ENCODE peak calls at places on chromosomes 11 and 22, in nine cellular contexts. One of them, this sample, is unnamed.

GRCh38 chr11:17773674-17774073 is 39.1 kb downstream of the KCNC1 start:
- DNase-seq in heart left ventricle: no peak
- DNase-seq in uterus: no peak
- DNase-seq in stimulated activated CD4-positive, alpha-beta T cell treated with anti-CD3 and anti-CD28 coated beads, Interleukin-15, amount 100 ng/mL, for 48 hours: no peak
- DNase-seq in erythroblast: no peak
- DNase-seq in pons: no peak
- DNase-seq in SHP77: no peak
- DNase-seq in CD4-positive, alpha-beta T cell: no peak
- DNase-seq in tibial nerve: no peak
- DNase-seq in this sample: no peak

GRCh38 chr11:66291706-66292542 is at the start of gene TMEM151A:
- DNase-seq in SHP77: peak
- DNase-seq in erythroblast: no peak
- DNase-seq in pons: no peak
- DNase-seq in uterus: no peak
- DNase-seq in CD4-positive, alpha-beta T cell: no peak
- DNase-seq in heart left ventricle: no peak
- DNase-seq in stimulated activated CD4-positive, alpha-beta T cell treated with anti-CD3 and anti-CD28 coated beads, Interleukin-15, amount 100 ng/mL, for 48 hours: no peak
- DNase-seq in tibial nerve: no peak
- DNase-seq in this sample: peak

GRCh38 chr11:69357458-69358397 is 63.8 kb downstream of the MYEOV start:
- DNase-seq in heart left ventricle: no peak
- DNase-seq in stimulated activated CD4-positive, alpha-beta T cell treated with anti-CD3 and anti-CD28 coated beads, Interleukin-15, amount 100 ng/mL, for 48 hours: no peak
- DNase-seq in SHP77: no peak
- DNase-seq in pons: no peak
- DNase-seq in erythroblast: no peak
- DNase-seq in CD4-positive, alpha-beta T cell: no peak
- DNase-seq in uterus: no peak
- DNase-seq in tibial nerve: no peak
- DNase-seq in this sample: no peak

GRCh38 chr11:122807731-122808485 is 30.4 kb upstream of the CRTAM start:
- DNase-seq in heart left ventricle: no peak
- DNase-seq in uterus: no peak
- DNase-seq in SHP77: no peak
- DNase-seq in erythroblast: no peak
- DNase-seq in tibial nerve: no peak
- DNase-seq in CD4-positive, alpha-beta T cell: no peak
- DNase-seq in pons: no peak
- DNase-seq in stimulated activated CD4-positive, alpha-beta T cell treated with anti-CD3 and anti-CD28 coated beads, Interleukin-15, amount 100 ng/mL, for 48 hours: no peak
- DNase-seq in this sample: no peak

GRCh38 chr11:95132956-95133355 is 43.3 kb downstream of the ENDOD1 start:
- DNase-seq in heart left ventricle: no peak
- DNase-seq in CD4-positive, alpha-beta T cell: no peak
- DNase-seq in tibial nerve: no peak
- DNase-seq in uterus: no peak
- DNase-seq in SHP77: no peak
- DNase-seq in erythroblast: no peak
- DNase-seq in pons: no peak
- DNase-seq in stimulated activated CD4-positive, alpha-beta T cell treated with anti-CD3 and anti-CD28 coated beads, Interleukin-15, amount 100 ng/mL, for 48 hours: no peak
- DNase-seq in this sample: no peak

GRCh38 chr11:44286268-44286880 is 23.6 kb downstream of the ALX4 start:
- DNase-seq in erythroblast: peak
- DNase-seq in SHP77: peak
- DNase-seq in heart left ventricle: peak
- DNase-seq in stimulated activated CD4-positive, alpha-beta T cell treated with anti-CD3 and anti-CD28 coated beads, Interleukin-15, amount 100 ng/mL, for 48 hours: peak
- DNase-seq in uterus: peak
- DNase-seq in CD4-positive, alpha-beta T cell: peak
- DNase-seq in tibial nerve: no peak
- DNase-seq in pons: peak
- DNase-seq in this sample: peak

GRCh38 chr11:11944444-11944843 is 64.0 kb downstream of the DKK3 start:
- DNase-seq in pons: no peak
- DNase-seq in stimulated activated CD4-positive, alpha-beta T cell treated with anti-CD3 and anti-CD28 coated beads, Interleukin-15, amount 100 ng/mL, for 48 hours: no peak
- DNase-seq in tibial nerve: no peak
- DNase-seq in uterus: no peak
- DNase-seq in SHP77: no peak
- DNase-seq in erythroblast: no peak
- DNase-seq in CD4-positive, alpha-beta T cell: no peak
- DNase-seq in heart left ventricle: no peak
- DNase-seq in this sample: no peak

GRCh38 chr11:1831338-1832180 is 3.2 kb upstream of the SYT8 start:
- DNase-seq in erythroblast: no peak
- DNase-seq in heart left ventricle: no peak
- DNase-seq in SHP77: no peak
- DNase-seq in pons: no peak
- DNase-seq in stimulated activated CD4-positive, alpha-beta T cell treated with anti-CD3 and anti-CD28 coated beads, Interleukin-15, amount 100 ng/mL, for 48 hours: no peak
- DNase-seq in tibial nerve: no peak
- DNase-seq in uterus: no peak
- DNase-seq in CD4-positive, alpha-beta T cell: no peak
- DNase-seq in this sample: no peak

GRCh38 chr22:47055461-47055860 is 293.0 kb downstream of the TBC1D22A start:
- DNase-seq in stimulated activated CD4-positive, alpha-beta T cell treated with anti-CD3 and anti-CD28 coated beads, Interleukin-15, amount 100 ng/mL, for 48 hours: no peak
- DNase-seq in heart left ventricle: no peak
- DNase-seq in tibial nerve: no peak
- DNase-seq in CD4-positive, alpha-beta T cell: no peak
- DNase-seq in uterus: no peak
- DNase-seq in erythroblast: no peak
- DNase-seq in pons: no peak
- DNase-seq in SHP77: no peak
- DNase-seq in this sample: no peak

GRCh38 chr11:1890856-1891830 is 552 bp downstream of the PRR33 start:
- DNase-seq in uterus: no peak
- DNase-seq in pons: no peak
- DNase-seq in tibial nerve: no peak
- DNase-seq in CD4-positive, alpha-beta T cell: no peak
- DNase-seq in SHP77: no peak
- DNase-seq in erythroblast: no peak
- DNase-seq in stimulated activated CD4-positive, alpha-beta T cell treated with anti-CD3 and anti-CD28 coated beads, Interleukin-15, amount 100 ng/mL, for 48 hours: no peak
- DNase-seq in heart left ventricle: peak
- DNase-seq in this sample: no peak

GRCh38 chr11:134252539-134253188 is 488 bp downstream of the THYN1 start:
- DNase-seq in SHP77: peak
- DNase-seq in uterus: peak
- DNase-seq in erythroblast: peak
- DNase-seq in heart left ventricle: peak
- DNase-seq in stimulated activated CD4-positive, alpha-beta T cell treated with anti-CD3 and anti-CD28 coated beads, Interleukin-15, amount 100 ng/mL, for 48 hours: no peak
- DNase-seq in tibial nerve: no peak
- DNase-seq in CD4-positive, alpha-beta T cell: no peak
- DNase-seq in pons: peak
- DNase-seq in this sample: no peak

GRCh38 chr22:49966716-49967332 is 6.3 kb downstream of the PIM3 start:
- DNase-seq in tibial nerve: peak
- DNase-seq in SHP77: no peak
- DNase-seq in erythroblast: no peak
- DNase-seq in pons: no peak
- DNase-seq in CD4-positive, alpha-beta T cell: no peak
- DNase-seq in heart left ventricle: peak
- DNase-seq in stimulated activated CD4-positive, alpha-beta T cell treated with anti-CD3 and anti-CD28 coated beads, Interleukin-15, amount 100 ng/mL, for 48 hours: no peak
- DNase-seq in uterus: peak
- DNase-seq in this sample: peak

GRCh38 chr11:67268036-67268683 is 1.9 kb downstream of the GRK2 start:
- DNase-seq in uterus: peak
- DNase-seq in CD4-positive, alpha-beta T cell: no peak
- DNase-seq in pons: no peak
- DNase-seq in erythroblast: peak
- DNase-seq in tibial nerve: no peak
- DNase-seq in heart left ventricle: no peak
- DNase-seq in stimulated activated CD4-positive, alpha-beta T cell treated with anti-CD3 and anti-CD28 coated beads, Interleukin-15, amount 100 ng/mL, for 48 hours: peak
- DNase-seq in SHP77: no peak
- DNase-seq in this sample: no peak

GRCh38 chr11:85826096-85826855 is 15.3 kb upstream of the SYTL2 start:
- DNase-seq in heart left ventricle: peak
- DNase-seq in pons: peak
- DNase-seq in SHP77: peak
- DNase-seq in uterus: peak
- DNase-seq in CD4-positive, alpha-beta T cell: no peak
- DNase-seq in tibial nerve: no peak
- DNase-seq in erythroblast: no peak
- DNase-seq in stimulated activated CD4-positive, alpha-beta T cell treated with anti-CD3 and anti-CD28 coated beads, Interleukin-15, amount 100 ng/mL, for 48 hours: no peak
- DNase-seq in this sample: peak

GRCh38 chr11:71212871-71213559 is 39.4 kb downstream of the SHANK2 start:
- DNase-seq in SHP77: no peak
- DNase-seq in heart left ventricle: no peak
- DNase-seq in stimulated activated CD4-positive, alpha-beta T cell treated with anti-CD3 and anti-CD28 coated beads, Interleukin-15, amount 100 ng/mL, for 48 hours: no peak
- DNase-seq in pons: no peak
- DNase-seq in CD4-positive, alpha-beta T cell: no peak
- DNase-seq in tibial nerve: no peak
- DNase-seq in erythroblast: no peak
- DNase-seq in uterus: no peak
- DNase-seq in this sample: no peak

GRCh38 chr11:45026835-45027234 is 76.2 kb upstream of the TP53I11 start:
- DNase-seq in stimulated activated CD4-positive, alpha-beta T cell treated with anti-CD3 and anti-CD28 coated beads, Interleukin-15, amount 100 ng/mL, for 48 hours: no peak
- DNase-seq in SHP77: no peak
- DNase-seq in pons: no peak
- DNase-seq in erythroblast: no peak
- DNase-seq in CD4-positive, alpha-beta T cell: no peak
- DNase-seq in heart left ventricle: no peak
- DNase-seq in uterus: no peak
- DNase-seq in tibial nerve: no peak
- DNase-seq in this sample: no peak

GRCh38 chr22:19514831-19515565 is 9.2 kb downstream of the CLDN5 start:
- DNase-seq in CD4-positive, alpha-beta T cell: no peak
- DNase-seq in heart left ventricle: no peak
- DNase-seq in stimulated activated CD4-positive, alpha-beta T cell treated with anti-CD3 and anti-CD28 coated beads, Interleukin-15, amount 100 ng/mL, for 48 hours: no peak
- DNase-seq in tibial nerve: no peak
- DNase-seq in pons: no peak
- DNase-seq in erythroblast: no peak
- DNase-seq in uterus: no peak
- DNase-seq in SHP77: peak
- DNase-seq in this sample: no peak

GRCh38 chr22:35538801-35539321 is 1.8 kb upstream of the RASD2 start:
- DNase-seq in erythroblast: no peak
- DNase-seq in stimulated activated CD4-positive, alpha-beta T cell treated with anti-CD3 and anti-CD28 coated beads, Interleukin-15, amount 100 ng/mL, for 48 hours: peak
- DNase-seq in tibial nerve: no peak
- DNase-seq in uterus: no peak
- DNase-seq in heart left ventricle: no peak
- DNase-seq in CD4-positive, alpha-beta T cell: no peak
- DNase-seq in SHP77: no peak
- DNase-seq in pons: no peak
- DNase-seq in this sample: no peak

GRCh38 chr11:41431784-41432183 is 27.7 kb downstream of the LRRC4C start:
- DNase-seq in heart left ventricle: no peak
- DNase-seq in pons: no peak
- DNase-seq in tibial nerve: no peak
- DNase-seq in erythroblast: no peak
- DNase-seq in uterus: no peak
- DNase-seq in stimulated activated CD4-positive, alpha-beta T cell treated with anti-CD3 and anti-CD28 coated beads, Interleukin-15, amount 100 ng/mL, for 48 hours: no peak
- DNase-seq in CD4-positive, alpha-beta T cell: no peak
- DNase-seq in SHP77: peak
- DNase-seq in this sample: no peak

GRCh38 chr22:46373838-46374662 is 38.5 kb downstream of the TRMU start:
- DNase-seq in uterus: no peak
- DNase-seq in tibial nerve: no peak
- DNase-seq in erythroblast: no peak
- DNase-seq in pons: no peak
- DNase-seq in CD4-positive, alpha-beta T cell: no peak
- DNase-seq in SHP77: peak
- DNase-seq in heart left ventricle: no peak
- DNase-seq in stimulated activated CD4-positive, alpha-beta T cell treated with anti-CD3 and anti-CD28 coated beads, Interleukin-15, amount 100 ng/mL, for 48 hours: no peak
- DNase-seq in this sample: no peak

GRCh38 chr11:13486926-13487660 is 8.7 kb downstream of the PTH start:
- DNase-seq in tibial nerve: no peak
- DNase-seq in uterus: no peak
- DNase-seq in erythroblast: peak
- DNase-seq in heart left ventricle: peak
- DNase-seq in SHP77: peak
- DNase-seq in CD4-positive, alpha-beta T cell: peak
- DNase-seq in pons: peak
- DNase-seq in stimulated activated CD4-positive, alpha-beta T cell treated with anti-CD3 and anti-CD28 coated beads, Interleukin-15, amount 100 ng/mL, for 48 hours: peak
- DNase-seq in this sample: no peak

GRCh38 chr11:70002433-70002832 is 75.7 kb upstream of the ANO1 start:
- DNase-seq in CD4-positive, alpha-beta T cell: no peak
- DNase-seq in tibial nerve: no peak
- DNase-seq in uterus: no peak
- DNase-seq in SHP77: no peak
- DNase-seq in stimulated activated CD4-positive, alpha-beta T cell treated with anti-CD3 and anti-CD28 coated beads, Interleukin-15, amount 100 ng/mL, for 48 hours: peak
- DNase-seq in heart left ventricle: no peak
- DNase-seq in erythroblast: no peak
- DNase-seq in pons: no peak
- DNase-seq in this sample: no peak

This sample was measured in Ammon's horn.